ENCODE peak calls at places on chromosomes 16 and 17, in nine cellular contexts. One of them, this sample, is unnamed.

GRCh38 chr17:17700251-17700969 is 19.2 kb downstream of the RAI1 start:
- DNase-seq in cardiac fibroblast: no peak
- DNase-seq in fibroblast of mammary gland: no peak
- DNase-seq in endothelial cell of umbilical vein: no peak
- DNase-seq in brain microvascular endothelial cell: no peak
- DNase-seq in AG04450: no peak
- DNase-seq in pancreas: no peak
- DNase-seq in upper lobe of right lung: no peak
- DNase-seq in OCI-LY7: no peak
- DNase-seq in this sample: no peak

GRCh38 chr16:89300976-89301360 is 83.5 kb downstream of the ZNF778 start:
- DNase-seq in OCI-LY7: no peak
- DNase-seq in upper lobe of right lung: no peak
- DNase-seq in pancreas: no peak
- DNase-seq in fibroblast of mammary gland: no peak
- DNase-seq in brain microvascular endothelial cell: no peak
- DNase-seq in AG04450: no peak
- DNase-seq in cardiac fibroblast: no peak
- DNase-seq in endothelial cell of umbilical vein: no peak
- DNase-seq in this sample: no peak

GRCh38 chr16:85686912-85687591 is 1.7 kb downstream of the GINS2 start:
- DNase-seq in OCI-LY7: peak
- DNase-seq in endothelial cell of umbilical vein: no peak
- DNase-seq in cardiac fibroblast: no peak
- DNase-seq in AG04450: no peak
- DNase-seq in brain microvascular endothelial cell: no peak
- DNase-seq in fibroblast of mammary gland: no peak
- DNase-seq in upper lobe of right lung: no peak
- DNase-seq in pancreas: no peak
- DNase-seq in this sample: no peak

GRCh38 chr16:35146723-35147458 is 1687.5 kb downstream of the TP53TG3F start:
- DNase-seq in cardiac fibroblast: no peak
- DNase-seq in fibroblast of mammary gland: no peak
- DNase-seq in OCI-LY7: no peak
- DNase-seq in upper lobe of right lung: peak
- DNase-seq in brain microvascular endothelial cell: no peak
- DNase-seq in endothelial cell of umbilical vein: no peak
- DNase-seq in AG04450: no peak
- DNase-seq in pancreas: no peak
- DNase-seq in this sample: no peak

GRCh38 chr17:56948491-56948890 is 12.4 kb downstream of the COIL start:
- DNase-seq in fibroblast of mammary gland: no peak
- DNase-seq in brain microvascular endothelial cell: no peak
- DNase-seq in upper lobe of right lung: no peak
- DNase-seq in AG04450: no peak
- DNase-seq in OCI-LY7: no peak
- DNase-seq in cardiac fibroblast: no peak
- DNase-seq in pancreas: no peak
- DNase-seq in endothelial cell of umbilical vein: no peak
- DNase-seq in this sample: no peak

GRCh38 chr16:30567991-30568638 is 3.4 kb downstream of the ZNF688 start:
- DNase-seq in cardiac fibroblast: peak
- DNase-seq in AG04450: peak
- DNase-seq in OCI-LY7: peak
- DNase-seq in upper lobe of right lung: no peak
- DNase-seq in brain microvascular endothelial cell: peak
- DNase-seq in fibroblast of mammary gland: peak
- DNase-seq in pancreas: no peak
- DNase-seq in endothelial cell of umbilical vein: no peak
- DNase-seq in this sample: peak

GRCh38 chr16:22012241-22012640 is 4.3 kb downstream of the MOSMO start:
- DNase-seq in pancreas: no peak
- DNase-seq in endothelial cell of umbilical vein: no peak
- DNase-seq in brain microvascular endothelial cell: no peak
- DNase-seq in upper lobe of right lung: no peak
- DNase-seq in cardiac fibroblast: no peak
- DNase-seq in AG04450: no peak
- DNase-seq in OCI-LY7: no peak
- DNase-seq in fibroblast of mammary gland: no peak
- DNase-seq in this sample: no peak

GRCh38 chr17:978110-979093 is 1.2 kb downstream of the NXN start:
- DNase-seq in brain microvascular endothelial cell: no peak
- DNase-seq in endothelial cell of umbilical vein: peak
- DNase-seq in pancreas: peak
- DNase-seq in fibroblast of mammary gland: peak
- DNase-seq in AG04450: no peak
- DNase-seq in cardiac fibroblast: peak
- DNase-seq in OCI-LY7: no peak
- DNase-seq in upper lobe of right lung: peak
- DNase-seq in this sample: peak

GRCh38 chr17:40017422-40018080 is 2.3 kb downstream of the CSF3 start:
- DNase-seq in cardiac fibroblast: no peak
- DNase-seq in upper lobe of right lung: no peak
- DNase-seq in brain microvascular endothelial cell: no peak
- DNase-seq in endothelial cell of umbilical vein: no peak
- DNase-seq in fibroblast of mammary gland: peak
- DNase-seq in OCI-LY7: no peak
- DNase-seq in AG04450: no peak
- DNase-seq in pancreas: no peak
- DNase-seq in this sample: no peak

GRCh38 chr17:28610372-28610771 is 3.6 kb downstream of the RSKR start:
- DNase-seq in cardiac fibroblast: no peak
- DNase-seq in AG04450: no peak
- DNase-seq in endothelial cell of umbilical vein: no peak
- DNase-seq in OCI-LY7: no peak
- DNase-seq in upper lobe of right lung: no peak
- DNase-seq in brain microvascular endothelial cell: no peak
- DNase-seq in pancreas: no peak
- DNase-seq in fibroblast of mammary gland: no peak
- DNase-seq in this sample: no peak

GRCh38 chr17:59493867-59494266 is 71.5 kb upstream of the DHX40 start:
- DNase-seq in AG04450: no peak
- DNase-seq in OCI-LY7: no peak
- DNase-seq in pancreas: no peak
- DNase-seq in endothelial cell of umbilical vein: no peak
- DNase-seq in upper lobe of right lung: no peak
- DNase-seq in cardiac fibroblast: no peak
- DNase-seq in brain microvascular endothelial cell: no peak
- DNase-seq in fibroblast of mammary gland: no peak
- DNase-seq in this sample: no peak

GRCh38 chr16:85928411-85928820 is 29.5 kb downstream of the IRF8 start:
- DNase-seq in brain microvascular endothelial cell: no peak
- DNase-seq in endothelial cell of umbilical vein: no peak
- DNase-seq in cardiac fibroblast: peak
- DNase-seq in AG04450: no peak
- DNase-seq in OCI-LY7: no peak
- DNase-seq in pancreas: no peak
- DNase-seq in fibroblast of mammary gland: peak
- DNase-seq in upper lobe of right lung: no peak
- DNase-seq in this sample: no peak

GRCh38 chr17:82055965-82056728 is 4.4 kb downstream of the GPS1 start:
- DNase-seq in fibroblast of mammary gland: no peak
- DNase-seq in pancreas: peak
- DNase-seq in brain microvascular endothelial cell: no peak
- DNase-seq in endothelial cell of umbilical vein: no peak
- DNase-seq in cardiac fibroblast: no peak
- DNase-seq in OCI-LY7: no peak
- DNase-seq in upper lobe of right lung: no peak
- DNase-seq in AG04450: no peak
- DNase-seq in this sample: no peak
- H3K4me3 ChIP-seq in fibroblast of mammary gland: no peak
- H3K4me3 ChIP-seq in pancreas: no peak
- H3K4me3 ChIP-seq in brain microvascular endothelial cell: no peak
- H3K4me3 ChIP-seq in endothelial cell of umbilical vein: no peak
- H3K4me3 ChIP-seq in cardiac fibroblast: no peak
- H3K4me3 ChIP-seq in OCI-LY7: no peak
- H3K4me3 ChIP-seq in upper lobe of right lung: no peak
- H3K4me3 ChIP-seq in AG04450: no peak
- H3K4me3 ChIP-seq in this sample: no peak

DNA sequence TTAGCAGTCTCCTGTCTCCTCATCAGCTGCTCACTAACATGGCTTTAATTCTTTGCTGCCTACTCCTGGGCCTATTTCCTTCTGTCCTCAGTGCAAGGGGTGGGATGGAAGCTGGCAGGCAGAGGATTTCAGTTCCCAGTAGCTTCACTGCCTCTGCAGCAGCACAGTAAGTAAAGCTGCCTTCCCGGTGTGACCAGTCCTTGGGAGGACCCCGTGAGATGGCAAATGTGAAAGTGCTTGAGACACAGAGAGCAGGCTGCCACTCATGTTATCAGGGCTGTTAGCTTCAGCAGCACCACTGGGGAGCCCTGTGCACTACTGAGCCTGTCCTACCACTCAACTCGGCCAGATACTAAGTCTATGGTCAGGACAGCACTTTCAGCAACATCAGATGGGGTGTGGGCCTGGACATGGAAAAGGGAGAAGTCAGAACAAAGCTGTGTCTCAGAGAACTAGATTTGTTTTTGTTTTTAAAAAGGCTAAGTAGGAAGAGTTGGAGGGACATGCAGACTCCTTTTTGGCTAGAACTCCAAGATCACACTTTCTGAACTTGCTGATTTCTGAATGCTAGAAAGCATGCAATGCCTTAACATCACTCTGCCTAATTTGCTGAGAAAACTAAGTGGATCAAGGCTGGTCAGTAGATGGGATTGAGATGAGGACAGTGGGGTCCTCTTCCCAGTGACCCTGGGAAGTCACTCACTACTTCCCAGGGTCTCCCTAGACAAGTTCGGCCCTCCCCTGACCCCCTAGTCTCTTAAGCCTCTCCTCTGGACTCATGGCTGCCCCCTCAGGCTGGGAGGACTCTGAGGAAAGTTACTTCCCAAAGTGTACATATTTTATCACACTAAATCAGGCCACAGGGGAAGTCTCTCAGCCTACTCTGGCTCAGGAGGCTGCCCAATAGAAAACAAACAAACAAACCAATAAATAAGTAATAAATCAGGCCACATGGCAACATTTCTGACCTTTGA is 1.1 kb downstream of the ACSF2 start:
- DNase-seq in cardiac fibroblast: peak
- DNase-seq in fibroblast of mammary gland: peak
- DNase-seq in endothelial cell of umbilical vein: peak
- DNase-seq in brain microvascular endothelial cell: peak
- DNase-seq in AG04450: no peak
- DNase-seq in upper lobe of right lung: no peak
- DNase-seq in OCI-LY7: peak
- DNase-seq in pancreas: no peak
- DNase-seq in this sample: peak
- TF ChIP-seq CTCF in cardiac fibroblast: no peak
- TF ChIP-seq CTCF in fibroblast of mammary gland: peak
- TF ChIP-seq CTCF in endothelial cell of umbilical vein: peak
- TF ChIP-seq CTCF in brain microvascular endothelial cell: peak
- TF ChIP-seq CTCF in AG04450: no peak
- TF ChIP-seq CTCF in upper lobe of right lung: peak
- TF ChIP-seq CTCF in OCI-LY7: peak
- TF ChIP-seq CTCF in pancreas: no peak
- TF ChIP-seq CTCF in this sample: peak

GRCh38 chr16:87066695-87067556 is 250.3 kb downstream of the C16orf95 start:
- DNase-seq in cardiac fibroblast: no peak
- DNase-seq in pancreas: no peak
- DNase-seq in OCI-LY7: no peak
- DNase-seq in upper lobe of right lung: no peak
- DNase-seq in fibroblast of mammary gland: no peak
- DNase-seq in endothelial cell of umbilical vein: peak
- DNase-seq in AG04450: no peak
- DNase-seq in brain microvascular endothelial cell: no peak
- DNase-seq in this sample: no peak

GRCh38 chr16:87063543-87063942 is 253.6 kb downstream of the C16orf95 start:
- DNase-seq in fibroblast of mammary gland: no peak
- DNase-seq in AG04450: no peak
- DNase-seq in endothelial cell of umbilical vein: peak
- DNase-seq in cardiac fibroblast: no peak
- DNase-seq in pancreas: no peak
- DNase-seq in OCI-LY7: no peak
- DNase-seq in upper lobe of right lung: no peak
- DNase-seq in brain microvascular endothelial cell: no peak
- DNase-seq in this sample: no peak

GRCh38 chr16:87065781-87066694 is 251.2 kb downstream of the C16orf95 start:
- DNase-seq in endothelial cell of umbilical vein: peak
- DNase-seq in upper lobe of right lung: no peak
- DNase-seq in AG04450: no peak
- DNase-seq in OCI-LY7: no peak
- DNase-seq in cardiac fibroblast: no peak
- DNase-seq in brain microvascular endothelial cell: no peak
- DNase-seq in fibroblast of mammary gland: no peak
- DNase-seq in pancreas: no peak
- DNase-seq in this sample: no peak

GRCh38 chr16:87062569-87063442 is 254.4 kb downstream of the C16orf95 start:
- DNase-seq in upper lobe of right lung: no peak
- DNase-seq in endothelial cell of umbilical vein: peak
- DNase-seq in OCI-LY7: peak
- DNase-seq in pancreas: peak
- DNase-seq in cardiac fibroblast: peak
- DNase-seq in AG04450: no peak
- DNase-seq in fibroblast of mammary gland: peak
- DNase-seq in brain microvascular endothelial cell: peak
- DNase-seq in this sample: peak

DNA sequence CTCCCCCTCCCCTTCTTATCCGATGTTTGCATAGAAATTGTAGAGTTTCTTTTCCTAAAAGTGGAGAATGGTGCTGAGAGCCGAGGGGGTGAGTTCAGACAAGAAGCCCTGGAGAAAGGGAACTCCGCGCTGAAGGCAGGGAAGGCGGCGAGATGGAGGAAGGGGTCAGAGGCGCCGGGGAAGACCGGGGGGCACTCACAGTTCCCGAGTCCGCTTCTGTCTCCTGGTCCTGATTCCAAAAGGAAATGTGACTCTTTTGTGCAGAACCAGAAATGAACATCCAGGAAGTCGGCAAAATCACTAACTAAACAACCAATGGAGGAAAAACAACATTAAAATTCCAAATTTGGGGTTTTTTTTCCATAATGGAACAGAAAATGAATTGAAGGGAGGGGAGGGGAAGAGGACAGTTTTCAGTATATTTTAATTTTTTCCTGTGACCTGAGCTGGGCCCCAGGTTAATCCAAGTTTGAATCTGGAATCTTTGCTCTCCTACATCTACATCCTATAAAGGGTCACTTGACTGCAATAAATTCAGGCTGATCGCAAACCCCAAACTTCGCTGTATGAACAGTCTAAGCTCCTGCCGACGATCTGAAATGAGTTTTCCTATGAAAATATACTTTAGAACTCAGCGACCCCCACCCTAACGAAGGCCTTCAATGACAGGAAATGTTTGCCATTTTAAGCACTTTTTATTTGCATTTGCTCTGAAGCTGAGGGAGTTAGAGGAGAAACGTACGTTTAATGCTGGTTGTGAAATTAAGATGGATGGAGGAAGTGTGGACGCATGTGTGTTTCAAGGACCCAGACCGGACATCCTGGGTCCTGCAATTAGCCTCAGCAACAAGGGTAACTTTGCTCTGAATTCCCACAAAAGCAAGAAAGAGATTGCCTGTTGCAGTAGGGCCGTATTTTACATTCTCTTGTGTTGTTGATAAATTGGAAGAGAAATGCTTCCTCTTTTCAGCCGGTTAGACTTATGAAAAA is 252.2 kb downstream of the C16orf95 start:
- DNase-seq in endothelial cell of umbilical vein: peak
- DNase-seq in brain microvascular endothelial cell: no peak
- DNase-seq in pancreas: no peak
- DNase-seq in upper lobe of right lung: no peak
- DNase-seq in OCI-LY7: peak
- DNase-seq in cardiac fibroblast: no peak
- DNase-seq in fibroblast of mammary gland: no peak
- DNase-seq in AG04450: no peak
- DNase-seq in this sample: no peak
- H3K4me3 ChIP-seq in endothelial cell of umbilical vein: peak
- H3K4me3 ChIP-seq in brain microvascular endothelial cell: peak
- H3K4me3 ChIP-seq in pancreas: no peak
- H3K4me3 ChIP-seq in upper lobe of right lung: no peak
- H3K4me3 ChIP-seq in OCI-LY7: peak
- H3K4me3 ChIP-seq in cardiac fibroblast: no peak
- H3K4me3 ChIP-seq in fibroblast of mammary gland: no peak
- H3K4me3 ChIP-seq in AG04450: no peak
- H3K4me3 ChIP-seq in this sample: no peak

GRCh38 chr17:66715745-66716156 is 119.2 kb upstream of the CACNG5 start:
- DNase-seq in pancreas: peak
- DNase-seq in AG04450: peak
- DNase-seq in upper lobe of right lung: no peak
- DNase-seq in cardiac fibroblast: peak
- DNase-seq in endothelial cell of umbilical vein: peak
- DNase-seq in fibroblast of mammary gland: peak
- DNase-seq in brain microvascular endothelial cell: peak
- DNase-seq in OCI-LY7: peak
- DNase-seq in this sample: peak
- TF ChIP-seq CTCF in pancreas: peak
- TF ChIP-seq CTCF in AG04450: peak
- TF ChIP-seq CTCF in upper lobe of right lung: peak
- TF ChIP-seq CTCF in cardiac fibroblast: peak
- TF ChIP-seq CTCF in endothelial cell of umbilical vein: peak
- TF ChIP-seq CTCF in fibroblast of mammary gland: peak
- TF ChIP-seq CTCF in brain microvascular endothelial cell: peak
- TF ChIP-seq CTCF in OCI-LY7: peak
- TF ChIP-seq CTCF in this sample: peak

This sample was measured in epithelial cell of esophagus.